ENCODE peak calls at places on chromosomes 4 and X, in seven cellular contexts. A is thoracic aorta; C is ovary; O is AG04450; W is CD8-positive, alpha-beta T cell; I is A673; F is prostate gland. B is an unnamed sample.

GRCh38 chrX:33336783-33337182 is 125.4 kb upstream of the DMD start:
- DNase-seq in W (no peak), F (peak; percentile 5), C (no peak), A (no peak), I (peak; percentile 25), O (no peak), B (peak; percentile 6)

GRCh38 chrX:39766085-39766726 is 331.6 kb downstream of the BCOR start:
- DNase-seq in C (no peak), O (no peak), W (peak; percentile 1), I (no peak), A (no peak), F (no peak), B (peak; percentile 62)

GRCh38 chr4:1136028-1136427 is 22.7 kb upstream of the RNF212 start:
- DNase-seq in O (no peak), I (no peak), F (no peak), A (no peak), C (no peak), W (no peak), B (no peak)

GRCh38 chr4:182717788-182718583 is 199.2 kb downstream of the DCTD start:
- DNase-seq in F (no peak), C (no peak), I (no peak), W (no peak), O (no peak), A (no peak), B (no peak)

GRCh38 chrX:76428243-76429130 is 977 bp downstream of the MAGEE1 start:
- DNase-seq in A (no peak), C (peak; percentile 6), F (peak; percentile 3), O (no peak), W (peak; percentile 17), I (no peak), B (no peak)

GRCh38 chr4:42397256-42397634 is at the start of gene SHISA3:
- DNase-seq in F (no peak), O (no peak), C (no peak), W (no peak), A (no peak), I (peak; percentile 18), B (no peak)

GRCh38 chrX:5916945-5917344 is 311.7 kb downstream of the NLGN4X start:
- DNase-seq in W (no peak), O (no peak), F (no peak), I (peak; percentile 29), C (no peak), A (no peak), B (peak; percentile 13)

GRCh38 chrX:96835660-96836289 is 47.9 kb upstream of the RPA4 start:
- DNase-seq in A (no peak), C (no peak), F (no peak), W (no peak), I (no peak), O (no peak), B (no peak)

GRCh38 chr4:169030575-169030982 is 20.5 kb upstream of the CBR4 start:
- DNase-seq in I (peak; percentile 40), W (no peak), A (no peak), C (no peak), O (no peak), F (no peak), B (no peak)

GRCh38 chrX:107673933-107674479 is 45.7 kb downstream of the PRPS1 start:
- DNase-seq in W (peak; percentile 81), O (no peak), A (peak; percentile 68), F (peak; percentile 69), I (peak; percentile 3), C (peak; percentile 63), B (peak; percentile 35)

GRCh38 chr4:44351069-44351468 is 97.5 kb downstream of the KCTD8 start:
- DNase-seq in A (no peak), C (no peak), F (no peak), I (peak; percentile 0), O (no peak), W (no peak), B (no peak)

GRCh38 chrX:75155830-75156525 is at the start of gene ABCB7:
- DNase-seq in O (peak; percentile 39), C (peak; percentile 54), W (peak; percentile 47), F (peak; percentile 70), A (no peak), I (peak; percentile 82), B (peak; percentile 87)

GRCh38 chr4:175309041-175309440 is 390.9 kb downstream of the ADAM29 start:
- DNase-seq in I (no peak), O (no peak), W (no peak), A (no peak), F (no peak), C (no peak), B (no peak)

GRCh38 chr4:108139089-108139488 is 29.6 kb downstream of the LEF1 start:
- DNase-seq in F (no peak), W (no peak), I (no peak), A (no peak), C (no peak), O (no peak), B (no peak)

GRCh38 chr4:76836860-76837564 is 60.9 kb downstream of the SOWAHB start:
- DNase-seq in I (no peak), O (no peak), F (no peak), W (no peak), A (no peak), C (no peak), B (no peak)

GRCh38 chr4:87209696-87210095 is 10.7 kb downstream of the KLHL8 start:
- DNase-seq in O (no peak), C (peak; percentile 28), A (no peak), F (no peak), W (no peak), I (no peak), B (no peak)

GRCh38 chr4:20253799-20254409 is 2.2 kb downstream of the SLIT2 start:
- DNase-seq in A (no peak), W (no peak), C (no peak), O (no peak), I (peak; percentile 52), F (no peak), B (no peak)

GRCh38 chr4:20255823-20256222 is 4.1 kb downstream of the SLIT2 start:
- DNase-seq in C (no peak), O (no peak), I (no peak), A (no peak), F (no peak), W (no peak), B (no peak)

GRCh38 chr4:20254517-20255250 is 3.0 kb downstream of the SLIT2 start:
- DNase-seq in W (no peak), F (no peak), O (no peak), C (no peak), A (no peak), I (peak; percentile 74), B (no peak)

GRCh38 chr4:20255251-20255586 is 3.5 kb downstream of the SLIT2 start:
- DNase-seq in A (no peak), O (no peak), F (no peak), I (peak; percentile 41), C (no peak), W (no peak), B (no peak)

DNA sequence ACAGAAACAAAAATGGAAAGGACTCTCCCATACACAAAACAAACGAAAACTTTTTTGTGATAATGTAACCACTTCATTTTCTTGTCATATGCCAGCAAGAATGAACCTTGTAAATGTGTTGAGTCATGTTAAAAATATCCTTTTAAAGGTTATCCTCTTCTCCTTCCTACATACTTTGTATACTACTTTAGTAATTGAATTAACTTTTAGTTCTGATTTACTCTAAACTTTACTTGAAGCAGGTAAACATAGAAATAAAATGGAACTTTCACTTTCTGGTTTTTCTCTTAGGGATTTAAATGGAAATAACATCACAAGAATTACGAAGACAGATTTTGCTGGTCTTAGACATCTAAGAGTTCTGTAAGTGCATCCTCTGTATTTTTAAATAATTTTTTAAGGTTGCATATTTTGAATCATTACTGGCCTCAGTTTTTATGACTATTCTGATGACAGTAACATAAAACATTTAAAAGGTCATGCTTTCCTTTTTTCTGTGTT is 4.7 kb downstream of the SLIT2 start:
- DNase-seq in A (no peak), C (no peak), O (no peak), I (no peak), F (no peak), W (no peak), B (no peak)
- H3K4me3 ChIP-seq in A (peak overlapping the region; percentile 95), C (no peak overlapping the region), O (peak overlapping the region; percentile 80), I (peak overlapping the region; percentile 80), F (peak overlapping the region; percentile 52), W (no peak overlapping the region), B (no peak overlapping the region)

DNA sequence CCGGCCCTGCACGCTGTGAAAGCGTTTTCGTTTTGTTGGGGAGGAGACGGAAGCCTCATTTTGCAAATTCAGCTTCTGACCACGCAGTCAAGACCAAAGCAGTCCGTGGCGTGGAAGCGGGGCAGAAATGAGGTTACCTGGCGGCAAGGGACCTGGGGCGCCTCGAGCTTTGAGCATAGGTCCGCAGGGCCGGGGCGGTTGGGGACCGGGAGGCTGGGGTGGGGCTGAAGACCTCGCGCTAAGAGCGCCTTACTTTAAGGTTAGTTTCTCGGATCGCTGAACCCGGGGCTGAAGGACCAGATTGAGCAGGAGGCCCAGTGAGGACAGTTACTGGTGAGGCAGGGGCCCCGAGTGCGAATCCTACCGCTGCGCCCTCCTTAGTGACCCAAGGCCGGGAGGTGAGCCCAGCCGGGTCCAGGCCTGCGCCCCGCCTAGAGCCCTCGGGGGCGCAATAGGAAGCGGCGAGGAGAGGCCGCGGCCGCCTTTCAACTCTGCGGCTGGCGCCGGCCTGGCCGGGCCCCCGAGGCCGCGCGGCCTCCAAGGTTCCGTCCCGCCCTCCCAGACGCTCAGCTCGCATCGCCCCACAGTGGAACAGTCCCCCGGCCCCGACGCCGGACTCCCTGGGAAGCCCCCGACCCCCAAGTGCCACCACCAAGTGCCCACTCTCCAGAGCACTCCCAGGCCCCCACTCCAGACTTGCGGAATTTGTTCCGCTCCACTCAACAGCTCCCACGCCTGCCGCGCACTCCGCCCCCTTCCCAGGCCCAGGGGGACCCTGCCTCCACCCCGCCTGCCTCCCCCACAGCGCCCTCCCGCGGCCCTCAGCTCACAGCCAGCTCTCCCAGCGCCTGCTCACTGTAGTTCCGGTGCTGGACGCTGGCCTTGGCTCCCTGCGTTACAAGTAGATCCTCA is 7.6 kb downstream of the MSX1 start:
- DNase-seq in C (peak; percentile 35), W (no peak), O (no peak), A (no peak), F (no peak), I (no peak), B (no peak)
- H3K27me3 ChIP-seq in C (peaks cover 9% of the 10 kb centered on the region), W (peaks cover 45% of the 10 kb centered on the region), O (peaks cover 82% of the 10 kb centered on the region), A (peaks cover 27% of the 10 kb centered on the region), F (peaks cover 69% of the 10 kb centered on the region), I (peaks cover 82% of the 10 kb centered on the region), B (no peaks in the 10 kb centered on the region)

DNA sequence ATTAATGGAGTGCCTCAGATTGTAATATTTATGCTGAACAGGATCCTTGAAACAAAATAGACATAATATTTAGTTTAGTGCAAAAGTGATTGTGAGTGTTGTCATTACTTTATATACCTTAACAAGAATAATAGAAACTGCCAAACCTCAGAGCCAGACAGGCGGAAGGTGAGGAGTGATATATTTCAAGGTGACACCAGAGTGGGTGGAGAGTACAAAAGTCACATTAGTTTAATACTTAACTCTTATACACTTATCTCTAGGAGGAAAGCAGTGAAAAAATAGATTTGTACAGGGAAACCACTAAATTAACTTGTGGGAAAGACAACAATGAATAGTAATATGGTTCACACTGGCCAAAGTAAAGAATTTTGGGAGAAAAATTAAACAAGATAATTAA is 342.8 kb upstream of the NDST4 start:
- DNase-seq in O (no peak), F (no peak), A (no peak), I (no peak), C (no peak), W (no peak), B (no peak)
- H3K27ac ChIP-seq in O (no peak overlapping the region), F (no peak overlapping the region), A (no peak overlapping the region), I (no peak overlapping the region), C (no peak overlapping the region), W (no peak overlapping the region), B (no peak overlapping the region)

DNA sequence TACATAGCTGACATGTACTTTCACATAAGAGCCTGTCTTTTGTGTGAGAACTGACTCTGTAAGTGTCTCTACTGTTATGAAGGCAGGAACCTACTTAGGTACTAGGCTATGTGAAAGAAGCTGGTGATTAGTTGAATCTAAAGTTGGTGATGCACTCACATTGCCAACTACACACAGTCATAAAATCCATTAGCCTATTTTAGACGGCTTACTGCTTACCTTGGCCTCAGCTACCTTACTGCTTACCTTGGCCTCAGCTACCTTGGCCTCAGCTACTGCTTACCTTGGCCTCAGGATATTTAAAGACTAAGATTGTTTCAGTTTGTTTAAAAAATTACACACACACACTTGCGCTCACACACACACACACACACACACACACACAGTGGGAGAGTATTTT is 549.7 kb downstream of the IL1RAPL1 start:
- DNase-seq in A (no peak), I (no peak), O (no peak), F (peak; percentile 32), C (no peak), W (no peak), B (no peak)
- H3K4me3 ChIP-seq in A (no peak overlapping the region), I (no peak overlapping the region), O (no peak overlapping the region), F (no peak overlapping the region), C (no peak overlapping the region), W (no peak overlapping the region), B (no peak overlapping the region)

B was measured in SJCRH30.